ENCODE peak calls at places on chromosomes 11 and 22, in ten cellular contexts. X, H, S, J, T, K, V, W, A and Y are unnamed samples.

GRCh38 chr11:29093416-29093815 is 923.4 kb downstream of the KCNA4 start:
- DNase-seq in K (peak), W (peak), T (no peak), X (peak), S (no peak), V (peak), H (no peak), A (peak), J (peak), Y (no peak)

GRCh38 chr22:35905894-35906293 is 122.7 kb downstream of the RBFOX2 start:
- DNase-seq in S (no peak), V (no peak), W (no peak), X (no peak), T (no peak), H (no peak), K (no peak), J (no peak), A (peak), Y (no peak)

GRCh38 chr22:39309881-39310714 is 9.3 kb downstream of the RPL3 start:
- DNase-seq in W (peak), H (no peak), T (no peak), A (peak), K (peak), X (no peak), J (no peak), V (no peak), S (no peak), Y (peak)

GRCh38 chr11:2206291-2206690 is 34.7 kb upstream of the TH start:
- DNase-seq in V (no peak), K (no peak), T (no peak), J (no peak), A (no peak), W (no peak), X (no peak), S (no peak), H (no peak), Y (no peak)

GRCh38 chr11:95050595-95051202 is 1.5 kb downstream of the KDM4F start:
- DNase-seq in T (peak), K (no peak), V (no peak), S (no peak), H (no peak), X (no peak), W (no peak), A (no peak), J (no peak), Y (no peak)

GRCh38 chr11:61072316-61073109 is 29.8 kb upstream of the CD5 start:
- DNase-seq in S (no peak), J (no peak), V (no peak), H (no peak), X (no peak), W (no peak), T (no peak), A (no peak), K (no peak), Y (no peak)

GRCh38 chr11:107683807-107684206 is 28.0 kb downstream of the SLN start:
- DNase-seq in H (peak), V (no peak), X (no peak), A (peak), J (no peak), K (no peak), S (no peak), W (peak), T (no peak), Y (peak)

GRCh38 chr11:67013511-67014045 is 9.4 kb upstream of the SYT12 start:
- DNase-seq in A (no peak), K (no peak), W (no peak), X (no peak), S (no peak), V (no peak), H (no peak), T (no peak), J (no peak), Y (no peak)

GRCh38 chr11:124656759-124657627 is 16.5 kb downstream of the SIAE start:
- DNase-seq in K (peak), H (no peak), V (no peak), W (peak), A (peak), S (no peak), T (no peak), J (no peak), X (no peak), Y (no peak)

GRCh38 chr22:43085658-43086606 is 3.3 kb downstream of the TTLL1 start:
- DNase-seq in X (no peak), J (no peak), S (no peak), V (no peak), W (no peak), H (no peak), A (no peak), T (no peak), K (no peak), Y (no peak)

GRCh38 chr22:30717331-30717921 is 22.8 kb downstream of the OSBP2 start:
- DNase-seq in X (no peak), T (no peak), A (peak), K (peak), W (peak), H (peak), V (peak), S (no peak), J (peak), Y (peak)

GRCh38 chr11:122642472-122642922 is 13.0 kb upstream of the UBASH3B start:
- DNase-seq in T (no peak), X (no peak), W (peak), S (no peak), H (peak), A (peak), K (peak), J (no peak), V (peak), Y (peak)
- H3K4me3 ChIP-seq in T (no peak), X (no peak), W (no peak), S (peak), H (peak), A (no peak), K (no peak), J (no peak), V (no peak), Y (no peak)

GRCh38 chr11:105870521-105871113 is 151.4 kb downstream of the MSANTD4 start:
- DNase-seq in X (no peak), V (no peak), J (no peak), S (no peak), K (no peak), W (no peak), H (no peak), A (no peak), T (no peak), Y (peak)
- TF ChIP-seq CTCF in X (no peak), V (no peak), J (no peak), S (no peak), K (no peak), W (no peak), H (no peak), A (no peak), T (no peak), Y (no peak)

DNA sequence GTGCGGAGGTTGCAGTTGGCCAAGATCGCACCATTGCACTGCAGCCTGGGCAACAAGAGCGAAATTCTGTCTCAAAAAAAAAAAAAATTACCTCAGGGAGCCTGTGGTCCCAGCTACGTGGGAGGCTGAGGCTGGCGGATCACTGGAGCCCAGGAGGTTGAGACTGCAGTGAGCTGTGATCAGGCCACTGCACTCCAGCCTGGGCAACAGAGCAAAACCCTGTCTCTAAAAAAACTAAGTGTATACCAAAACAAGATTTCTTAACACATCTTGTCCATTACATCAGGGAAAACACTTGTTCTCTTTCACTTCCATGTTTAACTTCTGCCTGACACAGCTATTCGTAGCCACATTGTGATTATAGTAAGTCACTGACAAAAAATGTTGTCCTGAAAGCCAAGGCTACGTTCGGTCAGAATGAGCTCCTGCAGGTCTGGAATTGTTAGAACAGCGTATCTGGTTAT is 1.4 kb downstream of the TMEM80 start:
- DNase-seq in V (peak), J (no peak), H (no peak), S (no peak), A (peak), T (no peak), K (peak), W (peak), X (peak), Y (peak)
- H3K4me3 ChIP-seq in V (peak), J (peak), H (no peak), S (peak), A (peak), T (no peak), K (no peak), W (peak), X (no peak), Y (peak)

GRCh38 chr11:42049650-42050049 is 590.2 kb upstream of the LRRC4C start:
- DNase-seq in H (no peak), A (no peak), S (no peak), W (peak), X (no peak), J (no peak), K (no peak), T (no peak), V (no peak), Y (peak)

GRCh38 chr11:42043312-42043711 is 583.9 kb upstream of the LRRC4C start:
- DNase-seq in T (no peak), H (no peak), X (no peak), V (no peak), S (no peak), W (peak), J (no peak), K (no peak), A (peak), Y (peak)

DNA sequence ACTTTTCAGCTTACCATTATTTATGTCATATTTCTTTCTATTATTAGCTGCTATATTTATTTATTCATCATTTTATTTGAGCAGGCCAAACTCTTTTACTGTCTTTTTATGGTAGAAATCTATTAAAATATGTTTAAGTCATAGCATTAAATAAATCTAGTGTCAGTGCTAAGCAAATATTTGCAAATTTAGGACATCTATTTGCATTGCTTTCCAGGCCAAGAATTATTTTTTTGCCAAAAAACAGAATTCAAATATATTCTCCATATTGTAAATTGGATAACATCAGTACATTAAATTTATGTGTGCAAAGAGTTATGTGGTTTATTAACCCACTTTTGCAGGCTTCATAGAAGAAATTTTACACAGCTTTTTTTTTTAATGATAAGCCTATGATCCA is 588.7 kb upstream of the LRRC4C start:
- DNase-seq in T (no peak), J (no peak), H (no peak), X (no peak), S (no peak), W (no peak), V (no peak), K (no peak), A (no peak), Y (no peak)
- TF ChIP-seq CTCF in T (no peak), J (no peak), H (no peak), X (no peak), S (no peak), W (no peak), V (no peak), K (no peak), A (no peak), Y (no peak)